ENCODE peak calls at places on chromosomes 11 and 22, in ten cellular contexts. One of them, this sample, is unnamed.
A peak's percentile ranks its signal among the peaks of the same experiment; 100 is the strongest.

GRCh38 chr11:15006139-15006759 is 34.1 kb upstream of the CALCA start:
- DNase-seq in CD4-positive, CD25-positive, alpha-beta regulatory T cell: peak; percentile 54
- DNase-seq in psoas muscle: no peak
- DNase-seq in endodermal cell: no peak
- DNase-seq in CD8-positive, alpha-beta memory T cell: no peak
- DNase-seq in tibial nerve: no peak
- DNase-seq in effector memory CD4-positive, alpha-beta T cell: no peak
- DNase-seq in hepatocyte: peak; percentile 45
- DNase-seq in IMR-90: peak; percentile 46
- DNase-seq in Karpas-422: peak; percentile 84
- DNase-seq in this sample: peak; percentile 30

GRCh38 chr22:20568502-20569058 is 61.2 kb downstream of the MED15 start:
- DNase-seq in effector memory CD4-positive, alpha-beta T cell: no peak
- DNase-seq in CD4-positive, CD25-positive, alpha-beta regulatory T cell: no peak
- DNase-seq in Karpas-422: no peak
- DNase-seq in tibial nerve: no peak
- DNase-seq in IMR-90: no peak
- DNase-seq in hepatocyte: no peak
- DNase-seq in endodermal cell: no peak
- DNase-seq in CD8-positive, alpha-beta memory T cell: no peak
- DNase-seq in psoas muscle: no peak
- DNase-seq in this sample: no peak

GRCh38 chr11:66685276-66686099 is 7.8 kb upstream of the RBM4B start:
- DNase-seq in tibial nerve: no peak
- DNase-seq in effector memory CD4-positive, alpha-beta T cell: no peak
- DNase-seq in endodermal cell: no peak
- DNase-seq in IMR-90: no peak
- DNase-seq in hepatocyte: no peak
- DNase-seq in CD4-positive, CD25-positive, alpha-beta regulatory T cell: no peak
- DNase-seq in CD8-positive, alpha-beta memory T cell: no peak
- DNase-seq in Karpas-422: no peak
- DNase-seq in psoas muscle: no peak
- DNase-seq in this sample: no peak

GRCh38 chr11:32005786-32006406 is 85.0 kb upstream of the RCN1 start:
- DNase-seq in endodermal cell: no peak
- DNase-seq in CD8-positive, alpha-beta memory T cell: no peak
- DNase-seq in effector memory CD4-positive, alpha-beta T cell: no peak
- DNase-seq in hepatocyte: no peak
- DNase-seq in Karpas-422: no peak
- DNase-seq in psoas muscle: no peak
- DNase-seq in IMR-90: peak; percentile 8
- DNase-seq in CD4-positive, CD25-positive, alpha-beta regulatory T cell: no peak
- DNase-seq in tibial nerve: no peak
- DNase-seq in this sample: no peak

GRCh38 chr11:93166194-93166593 is 31.6 kb downstream of the SLC36A4 start:
- DNase-seq in CD4-positive, CD25-positive, alpha-beta regulatory T cell: no peak
- DNase-seq in effector memory CD4-positive, alpha-beta T cell: no peak
- DNase-seq in IMR-90: no peak
- DNase-seq in CD8-positive, alpha-beta memory T cell: no peak
- DNase-seq in tibial nerve: no peak
- DNase-seq in endodermal cell: no peak
- DNase-seq in Karpas-422: no peak
- DNase-seq in psoas muscle: no peak
- DNase-seq in hepatocyte: no peak
- DNase-seq in this sample: no peak

GRCh38 chr11:65777241-65777640 is 3.5 kb downstream of the AP5B1 start:
- DNase-seq in Karpas-422: no peak
- DNase-seq in effector memory CD4-positive, alpha-beta T cell: no peak
- DNase-seq in IMR-90: no peak
- DNase-seq in CD4-positive, CD25-positive, alpha-beta regulatory T cell: no peak
- DNase-seq in psoas muscle: no peak
- DNase-seq in endodermal cell: no peak
- DNase-seq in CD8-positive, alpha-beta memory T cell: no peak
- DNase-seq in tibial nerve: no peak
- DNase-seq in hepatocyte: no peak
- DNase-seq in this sample: no peak

GRCh38 chr11:44816761-44817160 is 90.0 kb downstream of the TSPAN18 start:
- DNase-seq in CD4-positive, CD25-positive, alpha-beta regulatory T cell: no peak
- DNase-seq in tibial nerve: no peak
- DNase-seq in IMR-90: no peak
- DNase-seq in Karpas-422: no peak
- DNase-seq in CD8-positive, alpha-beta memory T cell: no peak
- DNase-seq in hepatocyte: no peak
- DNase-seq in psoas muscle: no peak
- DNase-seq in endodermal cell: no peak
- DNase-seq in effector memory CD4-positive, alpha-beta T cell: no peak
- DNase-seq in this sample: no peak

GRCh38 chr11:8167796-8168195 is 1.0 kb downstream of the RIC3 start:
- DNase-seq in Karpas-422: no peak
- DNase-seq in CD4-positive, CD25-positive, alpha-beta regulatory T cell: no peak
- DNase-seq in endodermal cell: no peak
- DNase-seq in effector memory CD4-positive, alpha-beta T cell: no peak
- DNase-seq in psoas muscle: no peak
- DNase-seq in hepatocyte: peak; percentile 13
- DNase-seq in IMR-90: peak; percentile 11
- DNase-seq in CD8-positive, alpha-beta memory T cell: no peak
- DNase-seq in tibial nerve: no peak
- DNase-seq in this sample: no peak

GRCh38 chr11:8928981-8929615 is 3.6 kb downstream of the C11orf16 start:
- DNase-seq in IMR-90: peak; percentile 43
- DNase-seq in hepatocyte: no peak
- DNase-seq in CD4-positive, CD25-positive, alpha-beta regulatory T cell: no peak
- DNase-seq in endodermal cell: no peak
- DNase-seq in psoas muscle: no peak
- DNase-seq in tibial nerve: no peak
- DNase-seq in Karpas-422: no peak
- DNase-seq in CD8-positive, alpha-beta memory T cell: no peak
- DNase-seq in effector memory CD4-positive, alpha-beta T cell: no peak
- DNase-seq in this sample: no peak

GRCh38 chr11:107224836-107225235 is 206.6 kb upstream of the GUCY1A2 start:
- DNase-seq in hepatocyte: no peak
- DNase-seq in tibial nerve: no peak
- DNase-seq in Karpas-422: no peak
- DNase-seq in effector memory CD4-positive, alpha-beta T cell: no peak
- DNase-seq in CD4-positive, CD25-positive, alpha-beta regulatory T cell: no peak
- DNase-seq in psoas muscle: no peak
- DNase-seq in endodermal cell: no peak
- DNase-seq in IMR-90: no peak
- DNase-seq in CD8-positive, alpha-beta memory T cell: no peak
- DNase-seq in this sample: no peak

GRCh38 chr11:45614196-45614828 is 51.1 kb downstream of the CHST1 start:
- DNase-seq in IMR-90: no peak
- DNase-seq in hepatocyte: no peak
- DNase-seq in tibial nerve: no peak
- DNase-seq in Karpas-422: no peak
- DNase-seq in effector memory CD4-positive, alpha-beta T cell: no peak
- DNase-seq in psoas muscle: no peak
- DNase-seq in endodermal cell: no peak
- DNase-seq in CD8-positive, alpha-beta memory T cell: no peak
- DNase-seq in CD4-positive, CD25-positive, alpha-beta regulatory T cell: no peak
- DNase-seq in this sample: no peak

GRCh38 chr11:78961186-78961782 is 386.6 kb upstream of the NARS2 start:
- DNase-seq in psoas muscle: no peak
- DNase-seq in endodermal cell: peak; percentile 82
- DNase-seq in effector memory CD4-positive, alpha-beta T cell: no peak
- DNase-seq in Karpas-422: no peak
- DNase-seq in IMR-90: peak; percentile 46
- DNase-seq in hepatocyte: peak; percentile 57
- DNase-seq in CD4-positive, CD25-positive, alpha-beta regulatory T cell: no peak
- DNase-seq in CD8-positive, alpha-beta memory T cell: no peak
- DNase-seq in tibial nerve: no peak
- DNase-seq in this sample: no peak

GRCh38 chr11:33444835-33445594 is 187.8 kb downstream of the HIPK3 start:
- DNase-seq in CD4-positive, CD25-positive, alpha-beta regulatory T cell: no peak
- DNase-seq in effector memory CD4-positive, alpha-beta T cell: no peak
- DNase-seq in Karpas-422: no peak
- DNase-seq in tibial nerve: no peak
- DNase-seq in hepatocyte: no peak
- DNase-seq in endodermal cell: no peak
- DNase-seq in IMR-90: peak; percentile 10
- DNase-seq in psoas muscle: no peak
- DNase-seq in CD8-positive, alpha-beta memory T cell: no peak
- DNase-seq in this sample: no peak

GRCh38 chr11:18191376-18191775 is 18.7 kb downstream of the MRGPRX4 start:
- DNase-seq in IMR-90: peak; percentile 2
- DNase-seq in psoas muscle: no peak
- DNase-seq in CD8-positive, alpha-beta memory T cell: no peak
- DNase-seq in endodermal cell: no peak
- DNase-seq in effector memory CD4-positive, alpha-beta T cell: no peak
- DNase-seq in CD4-positive, CD25-positive, alpha-beta regulatory T cell: no peak
- DNase-seq in hepatocyte: no peak
- DNase-seq in tibial nerve: no peak
- DNase-seq in Karpas-422: peak; percentile 56
- DNase-seq in this sample: no peak

GRCh38 chr11:26930518-26931247 is 63.2 kb upstream of the FIBIN start:
- DNase-seq in endodermal cell: no peak
- DNase-seq in hepatocyte: peak; percentile 16
- DNase-seq in psoas muscle: no peak
- DNase-seq in Karpas-422: no peak
- DNase-seq in CD4-positive, CD25-positive, alpha-beta regulatory T cell: no peak
- DNase-seq in CD8-positive, alpha-beta memory T cell: no peak
- DNase-seq in IMR-90: peak; percentile 54
- DNase-seq in tibial nerve: no peak
- DNase-seq in effector memory CD4-positive, alpha-beta T cell: no peak
- DNase-seq in this sample: no peak

GRCh38 chr11:126160345-126161145 is 50.9 kb downstream of the RPUSD4 start:
- DNase-seq in IMR-90: no peak
- DNase-seq in Karpas-422: no peak
- DNase-seq in tibial nerve: no peak
- DNase-seq in effector memory CD4-positive, alpha-beta T cell: no peak
- DNase-seq in CD4-positive, CD25-positive, alpha-beta regulatory T cell: no peak
- DNase-seq in endodermal cell: peak; percentile 78
- DNase-seq in hepatocyte: no peak
- DNase-seq in psoas muscle: no peak
- DNase-seq in CD8-positive, alpha-beta memory T cell: no peak
- DNase-seq in this sample: no peak
- H3K4me1 ChIP-seq in IMR-90: peaks cover 14% of the 10 kb centered on the region
- H3K4me1 ChIP-seq in Karpas-422: peaks cover 40% of the 10 kb centered on the region
- H3K4me1 ChIP-seq in tibial nerve: peaks cover 7% of the 10 kb centered on the region
- H3K4me1 ChIP-seq in effector memory CD4-positive, alpha-beta T cell: no peaks in the 10 kb centered on the region
- H3K4me1 ChIP-seq in CD4-positive, CD25-positive, alpha-beta regulatory T cell: no peaks in the 10 kb centered on the region
- H3K4me1 ChIP-seq in endodermal cell: peaks cover 22% of the 10 kb centered on the region
- H3K4me1 ChIP-seq in hepatocyte: peaks cover 60% of the 10 kb centered on the region
- H3K4me1 ChIP-seq in psoas muscle: no peaks in the 10 kb centered on the region
- H3K4me1 ChIP-seq in CD8-positive, alpha-beta memory T cell: no peaks in the 10 kb centered on the region
- H3K4me1 ChIP-seq in this sample: peaks cover 6% of the 10 kb centered on the region

GRCh38 chr11:20249313-20249873 is 89.1 kb upstream of the DBX1 start:
- DNase-seq in Karpas-422: no peak
- DNase-seq in CD8-positive, alpha-beta memory T cell: no peak
- DNase-seq in IMR-90: no peak
- DNase-seq in CD4-positive, CD25-positive, alpha-beta regulatory T cell: no peak
- DNase-seq in psoas muscle: no peak
- DNase-seq in tibial nerve: no peak
- DNase-seq in hepatocyte: peak; percentile 18
- DNase-seq in effector memory CD4-positive, alpha-beta T cell: no peak
- DNase-seq in endodermal cell: no peak
- DNase-seq in this sample: no peak
- H3K27me3 ChIP-seq in Karpas-422: no peaks in the 10 kb centered on the region
- H3K27me3 ChIP-seq in CD8-positive, alpha-beta memory T cell: no peaks in the 10 kb centered on the region
- H3K27me3 ChIP-seq in IMR-90: peaks cover 3% of the 10 kb centered on the region
- H3K27me3 ChIP-seq in CD4-positive, CD25-positive, alpha-beta regulatory T cell: peaks cover 6% of the 10 kb centered on the region
- H3K27me3 ChIP-seq in psoas muscle: no peaks in the 10 kb centered on the region
- H3K27me3 ChIP-seq in tibial nerve: no peaks in the 10 kb centered on the region
- H3K27me3 ChIP-seq in hepatocyte: peaks cover 23% of the 10 kb centered on the region
- H3K27me3 ChIP-seq in effector memory CD4-positive, alpha-beta T cell: no peaks in the 10 kb centered on the region
- H3K27me3 ChIP-seq in endodermal cell: peaks cover 50% of the 10 kb centered on the region
- H3K27me3 ChIP-seq in this sample: peaks cover 32% of the 10 kb centered on the region

GRCh38 chr11:12120031-12121008 is 9.9 kb downstream of the MICAL2 start:
- DNase-seq in CD8-positive, alpha-beta memory T cell: no peak
- DNase-seq in IMR-90: peak; percentile 52
- DNase-seq in endodermal cell: no peak
- DNase-seq in hepatocyte: no peak
- DNase-seq in tibial nerve: no peak
- DNase-seq in effector memory CD4-positive, alpha-beta T cell: no peak
- DNase-seq in Karpas-422: no peak
- DNase-seq in psoas muscle: no peak
- DNase-seq in CD4-positive, CD25-positive, alpha-beta regulatory T cell: no peak
- DNase-seq in this sample: no peak

GRCh38 chr11:12121504-12121903 is 11.1 kb downstream of the MICAL2 start:
- DNase-seq in tibial nerve: no peak
- DNase-seq in psoas muscle: no peak
- DNase-seq in IMR-90: no peak
- DNase-seq in CD4-positive, CD25-positive, alpha-beta regulatory T cell: no peak
- DNase-seq in Karpas-422: no peak
- DNase-seq in CD8-positive, alpha-beta memory T cell: no peak
- DNase-seq in effector memory CD4-positive, alpha-beta T cell: no peak
- DNase-seq in hepatocyte: no peak
- DNase-seq in endodermal cell: no peak
- DNase-seq in this sample: no peak

GRCh38 chr11:12122083-12122482 is 11.7 kb downstream of the MICAL2 start:
- DNase-seq in tibial nerve: no peak
- DNase-seq in endodermal cell: peak; percentile 84
- DNase-seq in psoas muscle: no peak
- DNase-seq in CD4-positive, CD25-positive, alpha-beta regulatory T cell: no peak
- DNase-seq in hepatocyte: no peak
- DNase-seq in IMR-90: no peak
- DNase-seq in effector memory CD4-positive, alpha-beta T cell: no peak
- DNase-seq in Karpas-422: peak; percentile 47
- DNase-seq in CD8-positive, alpha-beta memory T cell: no peak
- DNase-seq in this sample: no peak

GRCh38 chr11:12119502-12119901 is 9.1 kb downstream of the MICAL2 start:
- DNase-seq in psoas muscle: no peak
- DNase-seq in hepatocyte: no peak
- DNase-seq in effector memory CD4-positive, alpha-beta T cell: no peak
- DNase-seq in tibial nerve: no peak
- DNase-seq in endodermal cell: no peak
- DNase-seq in CD4-positive, CD25-positive, alpha-beta regulatory T cell: no peak
- DNase-seq in Karpas-422: no peak
- DNase-seq in CD8-positive, alpha-beta memory T cell: no peak
- DNase-seq in IMR-90: no peak
- DNase-seq in this sample: no peak

GRCh38 chr11:12121011-12121410 is 10.6 kb downstream of the MICAL2 start:
- DNase-seq in Karpas-422: no peak
- DNase-seq in CD4-positive, CD25-positive, alpha-beta regulatory T cell: no peak
- DNase-seq in hepatocyte: no peak
- DNase-seq in psoas muscle: no peak
- DNase-seq in endodermal cell: no peak
- DNase-seq in IMR-90: no peak
- DNase-seq in CD8-positive, alpha-beta memory T cell: no peak
- DNase-seq in effector memory CD4-positive, alpha-beta T cell: no peak
- DNase-seq in tibial nerve: no peak
- DNase-seq in this sample: no peak
- H3K4me1 ChIP-seq in Karpas-422: no peaks in the 10 kb centered on the region
- H3K4me1 ChIP-seq in CD4-positive, CD25-positive, alpha-beta regulatory T cell: no peaks in the 10 kb centered on the region
- H3K4me1 ChIP-seq in hepatocyte: peaks cover 33% of the 10 kb centered on the region
- H3K4me1 ChIP-seq in psoas muscle: peaks cover 13% of the 10 kb centered on the region
- H3K4me1 ChIP-seq in endodermal cell: peaks cover 15% of the 10 kb centered on the region
- H3K4me1 ChIP-seq in IMR-90: peaks cover 72% of the 10 kb centered on the region
- H3K4me1 ChIP-seq in CD8-positive, alpha-beta memory T cell: peaks cover 12% of the 10 kb centered on the region
- H3K4me1 ChIP-seq in effector memory CD4-positive, alpha-beta T cell: no peaks in the 10 kb centered on the region
- H3K4me1 ChIP-seq in tibial nerve: peaks cover 64% of the 10 kb centered on the region
- H3K4me1 ChIP-seq in this sample: peaks cover 46% of the 10 kb centered on the region

DNA sequence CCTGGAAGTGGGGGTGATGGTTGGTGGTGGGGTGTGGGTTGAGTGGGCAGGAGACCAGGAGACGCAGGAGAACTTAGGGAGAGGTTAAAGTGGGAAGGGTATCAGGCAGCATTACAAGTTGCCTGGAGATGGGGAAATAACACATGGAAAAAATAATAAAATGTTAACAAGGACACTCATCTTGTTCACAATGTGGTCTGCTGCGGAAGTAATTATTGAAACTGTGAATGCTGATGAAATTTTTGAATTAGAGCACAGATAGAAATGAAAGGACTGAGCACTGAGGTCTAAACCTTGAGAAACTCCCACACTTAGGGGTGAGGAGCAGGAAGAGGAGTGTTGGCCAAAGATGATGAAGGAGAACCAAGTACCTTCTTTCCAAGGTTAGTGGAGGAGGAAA is 346.0 kb upstream of the PLET1 start:
- DNase-seq in psoas muscle: no peak
- DNase-seq in effector memory CD4-positive, alpha-beta T cell: no peak
- DNase-seq in CD4-positive, CD25-positive, alpha-beta regulatory T cell: no peak
- DNase-seq in Karpas-422: no peak
- DNase-seq in IMR-90: no peak
- DNase-seq in hepatocyte: no peak
- DNase-seq in tibial nerve: no peak
- DNase-seq in CD8-positive, alpha-beta memory T cell: no peak
- DNase-seq in endodermal cell: no peak
- DNase-seq in this sample: no peak
- H3K27me3 ChIP-seq in psoas muscle: no peaks in the 10 kb centered on the region
- H3K27me3 ChIP-seq in effector memory CD4-positive, alpha-beta T cell: no peaks in the 10 kb centered on the region
- H3K27me3 ChIP-seq in CD4-positive, CD25-positive, alpha-beta regulatory T cell: peaks cover 3% of the 10 kb centered on the region
- H3K27me3 ChIP-seq in Karpas-422: no peaks in the 10 kb centered on the region
- H3K27me3 ChIP-seq in IMR-90: no peaks in the 10 kb centered on the region
- H3K27me3 ChIP-seq in hepatocyte: peaks cover 5% of the 10 kb centered on the region
- H3K27me3 ChIP-seq in tibial nerve: no peaks in the 10 kb centered on the region
- H3K27me3 ChIP-seq in CD8-positive, alpha-beta memory T cell: no peaks in the 10 kb centered on the region
- H3K27me3 ChIP-seq in endodermal cell: no peaks in the 10 kb centered on the region
- H3K27me3 ChIP-seq in this sample: peaks cover 6% of the 10 kb centered on the region

This sample was measured in Panc1.